ENCODE peak calls at places on chromosome 6, in seven cellular contexts. One of them, this sample, is unnamed.

GRCh38 chr6:161010418-161010817 is 18.8 kb downstream of the MAP3K4 start:
- DNase-seq in HuH-7: no peak
- DNase-seq in cardiac fibroblast: peak
- DNase-seq in GM10248: no peak
- DNase-seq in WTC11: no peak
- DNase-seq in mucosa of gallbladder: no peak
- DNase-seq in AG08395: peak
- DNase-seq in this sample: no peak

GRCh38 chr6:88586371-88587157 is 376.9 kb downstream of the RNGTT start:
- DNase-seq in HuH-7: no peak
- DNase-seq in cardiac fibroblast: peak
- DNase-seq in GM10248: no peak
- DNase-seq in WTC11: no peak
- DNase-seq in mucosa of gallbladder: no peak
- DNase-seq in AG08395: peak
- DNase-seq in this sample: no peak

GRCh38 chr6:1595271-1596087 is 14.2 kb upstream of the FOXC1 start:
- DNase-seq in HuH-7: no peak
- DNase-seq in cardiac fibroblast: no peak
- DNase-seq in GM10248: no peak
- DNase-seq in WTC11: no peak
- DNase-seq in mucosa of gallbladder: no peak
- DNase-seq in AG08395: no peak
- DNase-seq in this sample: no peak

GRCh38 chr6:85394853-85395538 is 54.9 kb upstream of the NT5E start:
- DNase-seq in HuH-7: no peak
- DNase-seq in cardiac fibroblast: peak
- DNase-seq in GM10248: no peak
- DNase-seq in WTC11: no peak
- DNase-seq in mucosa of gallbladder: no peak
- DNase-seq in AG08395: no peak
- DNase-seq in this sample: no peak

GRCh38 chr6:4066029-4066755 is 12.7 kb downstream of the FAM217A start:
- DNase-seq in HuH-7: no peak
- DNase-seq in cardiac fibroblast: no peak
- DNase-seq in GM10248: no peak
- DNase-seq in WTC11: no peak
- DNase-seq in mucosa of gallbladder: no peak
- DNase-seq in AG08395: no peak
- DNase-seq in this sample: no peak

GRCh38 chr6:52125572-52125971 is 38.2 kb upstream of the PKHD1 start:
- DNase-seq in HuH-7: no peak
- DNase-seq in cardiac fibroblast: no peak
- DNase-seq in GM10248: no peak
- DNase-seq in WTC11: no peak
- DNase-seq in mucosa of gallbladder: no peak
- DNase-seq in AG08395: no peak
- DNase-seq in this sample: no peak

GRCh38 chr6:136511397-136511796 is 38.8 kb downstream of the MAP7 start:
- DNase-seq in HuH-7: no peak
- DNase-seq in cardiac fibroblast: no peak
- DNase-seq in GM10248: no peak
- DNase-seq in WTC11: no peak
- DNase-seq in mucosa of gallbladder: no peak
- DNase-seq in AG08395: no peak
- DNase-seq in this sample: no peak

GRCh38 chr6:40352006-40352405 is 235.2 kb downstream of the LRFN2 start:
- DNase-seq in HuH-7: no peak
- DNase-seq in cardiac fibroblast: no peak
- DNase-seq in GM10248: no peak
- DNase-seq in WTC11: no peak
- DNase-seq in mucosa of gallbladder: no peak
- DNase-seq in AG08395: no peak
- DNase-seq in this sample: no peak

GRCh38 chr6:4319992-4320683 is 184.8 kb upstream of the ECI2 start:
- DNase-seq in HuH-7: no peak
- DNase-seq in cardiac fibroblast: peak
- DNase-seq in GM10248: no peak
- DNase-seq in WTC11: no peak
- DNase-seq in mucosa of gallbladder: no peak
- DNase-seq in AG08395: no peak
- DNase-seq in this sample: no peak

This sample was measured in KG1.